ENCODE peak calls at places on chromosomes 2 and 18, in eight cellular contexts. Z, M, U, N, J, Q, S and I are unnamed samples.

GRCh38 chr18:13514558-13514957 is 211.8 kb downstream of the FAM210A start:
- DNase-seq in N (no peak), Q (no peak), J (no peak), S (no peak), Z (no peak), M (no peak), U (no peak), I (no peak)

GRCh38 chr2:63661076-63661475 is 72.3 kb downstream of the MDH1 start:
- DNase-seq in S (no peak), J (no peak), Z (no peak), M (peak; percentile 62), N (no peak), Q (peak; percentile 87), U (no peak), I (no peak)

GRCh38 chr18:60543646-60544045 is 171.1 kb upstream of the MC4R start:
- DNase-seq in Z (no peak), S (no peak), N (no peak), U (no peak), Q (no peak), M (no peak), J (no peak), I (no peak)

GRCh38 chr18:77392323-77392722 is 142.7 kb downstream of the GALR1 start:
- DNase-seq in Z (no peak), N (no peak), S (no peak), U (no peak), M (no peak), J (no peak), Q (no peak), I (no peak)

GRCh38 chr2:197786010-197786877 is 1.1 kb upstream of the BOLL start:
- DNase-seq in N (no peak), S (peak; percentile 48), J (no peak), Q (no peak), U (no peak), Z (peak; percentile 92), M (no peak), I (peak; percentile 80)

GRCh38 chr18:49227456-49227855 is 233.0 kb downstream of the DYM start:
- DNase-seq in M (no peak), J (no peak), S (peak; percentile 28), N (no peak), U (no peak), Z (no peak), Q (no peak), I (no peak)

GRCh38 chr2:88880441-88880953 is 189.0 kb downstream of the RPIA start:
- DNase-seq in N (peak; percentile 63), Z (no peak), J (no peak), Q (peak; percentile 12), S (no peak), M (no peak), U (no peak), I (peak; percentile 18)

GRCh38 chr2:24380687-24381271 is 20.4 kb upstream of the ITSN2 start:
- DNase-seq in U (no peak), Q (no peak), N (no peak), J (no peak), M (no peak), S (no peak), Z (no peak), I (no peak)

DNA sequence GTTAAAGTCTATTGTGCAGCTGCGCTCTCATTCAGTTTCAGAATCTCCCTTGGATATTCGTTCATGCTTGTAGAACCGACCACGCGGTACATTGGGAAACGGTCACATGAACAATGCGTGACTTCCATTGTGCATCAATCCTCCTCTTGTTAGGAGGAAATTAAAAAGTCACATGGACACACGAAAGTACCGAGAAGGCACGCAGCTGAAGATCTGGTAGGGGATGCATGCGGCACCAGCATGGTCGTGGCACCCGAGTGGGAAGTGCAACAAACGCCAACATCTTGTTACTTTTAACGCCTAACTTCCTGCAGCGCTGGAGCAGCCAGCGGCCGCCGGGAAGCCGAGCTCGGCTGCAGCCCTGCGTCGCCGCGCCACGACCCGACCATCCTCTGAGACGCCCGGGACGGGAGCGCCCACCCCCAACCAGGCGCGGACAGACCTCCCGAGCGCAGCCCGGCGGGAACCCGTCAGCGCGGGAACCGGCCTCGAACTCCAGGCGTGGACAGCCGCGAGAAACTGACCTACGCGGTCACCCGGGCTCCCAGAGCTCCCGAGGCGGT is 412 bp downstream of the OSBPL1A start:
- DNase-seq in M (peak; percentile 21), Z (peak; percentile 55), J (peak; percentile 78), S (peak; percentile 6), N (peak; percentile 76), U (peak; percentile 82), Q (peak; percentile 75), I (no peak)
- H3K27ac ChIP-seq in M (peak overlapping the region; percentile 39), Z (peak overlapping the region; percentile 67), J (peak overlapping the region; percentile 96), S (no peak overlapping the region), N (peak overlapping the region; percentile 87), U (peak overlapping the region; percentile 93), Q (peak overlapping the region; percentile 76), I (no peak overlapping the region)

DNA sequence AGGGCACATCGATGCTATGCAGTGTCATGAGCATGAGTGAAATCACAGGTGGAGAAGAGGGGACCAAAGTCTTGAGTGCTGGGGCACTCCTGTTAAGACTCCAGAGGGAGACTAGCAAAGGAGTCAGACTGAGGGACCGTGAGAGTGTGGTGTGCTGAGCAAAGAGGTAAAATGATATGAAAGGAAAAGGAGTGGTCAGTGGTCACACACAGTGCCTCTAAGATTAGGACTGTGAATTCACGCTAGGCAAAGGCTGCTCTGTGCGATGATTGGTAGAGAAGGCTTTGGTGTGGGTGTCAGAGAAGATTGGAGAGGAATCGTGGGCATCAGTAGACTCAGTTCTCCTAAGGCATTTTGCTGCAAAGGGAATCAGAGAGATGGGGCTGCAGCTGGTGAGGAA is 12.8 kb downstream of the SOCS6 start:
- DNase-seq in Z (no peak), M (no peak), J (no peak), Q (no peak), N (no peak), S (no peak), U (no peak), I (no peak)
- H3K27ac ChIP-seq in Z (no peak overlapping the region), M (no peak overlapping the region), J (no peak overlapping the region), Q (no peak overlapping the region), N (no peak overlapping the region), S (no peak overlapping the region), U (no peak overlapping the region), I (no peak overlapping the region)

GRCh38 chr2:9408641-9409151 is 14.6 kb downstream of the ITGB1BP1 start:
- DNase-seq in Q (peak; percentile 57), M (no peak), J (no peak), Z (no peak), S (no peak), U (peak; percentile 75), N (peak; percentile 46), I (no peak)

GRCh38 chr2:9405636-9406035 is 17.7 kb downstream of the ITGB1BP1 start:
- DNase-seq in U (no peak), J (no peak), Z (no peak), Q (peak; percentile 49), M (no peak), S (no peak), N (peak; percentile 32), I (no peak)

GRCh38 chr2:9407363-9407811 is 15.9 kb downstream of the ITGB1BP1 start:
- DNase-seq in J (no peak), M (no peak), U (no peak), N (peak; percentile 43), Q (no peak), S (no peak), Z (no peak), I (no peak)

GRCh38 chr2:9403924-9404323 is 19.4 kb downstream of the ITGB1BP1 start:
- DNase-seq in U (no peak), M (no peak), S (no peak), N (no peak), Q (peak; percentile 56), Z (no peak), J (no peak), I (no peak)

GRCh38 chr2:9406529-9407362 is 16.6 kb downstream of the ITGB1BP1 start:
- DNase-seq in J (no peak), Z (no peak), S (no peak), N (peak; percentile 44), U (no peak), Q (no peak), M (peak; percentile 27), I (no peak)
- H3K27ac ChIP-seq in J (no peak overlapping the region), Z (no peak overlapping the region), S (no peak overlapping the region), N (no peak overlapping the region), U (no peak overlapping the region), Q (no peak overlapping the region), M (peak overlapping the region; percentile 63), I (no peak overlapping the region)

DNA sequence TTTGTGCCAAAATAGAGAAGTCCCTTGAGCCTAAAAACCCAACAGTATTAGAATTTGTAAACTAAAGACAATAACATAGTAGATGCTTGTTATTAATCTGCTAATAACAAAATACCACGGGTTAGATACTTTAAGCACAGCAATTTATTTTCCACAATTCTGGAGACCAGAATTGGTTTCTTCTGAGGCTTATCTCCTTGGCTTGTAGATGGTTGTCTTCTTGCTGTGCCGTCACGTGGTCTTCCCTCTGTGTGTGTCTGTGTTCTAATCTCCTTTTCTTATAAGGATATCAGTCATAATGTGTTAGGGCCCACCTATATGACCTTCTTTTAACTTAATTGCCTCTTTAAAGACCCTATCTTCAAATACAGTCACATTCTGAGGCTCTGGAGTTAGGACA is 260.1 kb downstream of the CYRIA start:
- DNase-seq in J (no peak), Z (no peak), U (no peak), S (no peak), N (no peak), M (no peak), Q (no peak), I (no peak)
- H3K27ac ChIP-seq in J (no peak overlapping the region), Z (no peak overlapping the region), U (no peak overlapping the region), S (no peak overlapping the region), N (no peak overlapping the region), M (no peak overlapping the region), Q (no peak overlapping the region), I (no peak overlapping the region)

GRCh38 chr2:33086400-33087015 is 139.8 kb downstream of the LTBP1 start:
- DNase-seq in J (no peak), Q (peak; percentile 61), U (no peak), N (no peak), Z (no peak), M (no peak), S (no peak), I (no peak)
- H3K27ac ChIP-seq in J (no peak overlapping the region), Q (no peak overlapping the region), U (no peak overlapping the region), N (peak overlapping the region; percentile 40), Z (no peak overlapping the region), M (no peak overlapping the region), S (no peak overlapping the region), I (no peak overlapping the region)